ENCODE peak calls at places on chromosome 15, in five cellular contexts. J is T-cell, N is RCC 7860, W is thoracic aorta, H is T follicular helper cell. E is an unnamed sample.
A peak's percentile ranks its signal among the peaks of the same experiment; 100 is the strongest.

GRCh38 chr15:85570331-85570730 is 189.9 kb downstream of the AKAP13 start:
- DNase-seq in J (no peak), N (no peak), W (no peak), H (no peak), E (no peak)

GRCh38 chr15:79408041-79408440 is 24.1 kb upstream of the MINAR1 start:
- DNase-seq in J (no peak), N (no peak), W (no peak), H (no peak), E (no peak)

GRCh38 chr15:56411122-56411749 is 46.0 kb downstream of the TEX9 start:
- DNase-seq in J (no peak), N (no peak), W (no peak), H (no peak), E (no peak)

GRCh38 chr15:24919446-24919845 is 35.3 kb upstream of the SNRPN start:
- DNase-seq in J (no peak), N (no peak), W (no peak), H (no peak), E (no peak)

GRCh38 chr15:66943456-66944095 is 121.8 kb upstream of the SMAD3 start:
- DNase-seq in J (no peak), N (no peak), W (no peak), H (no peak), E (no peak)

GRCh38 chr15:27545494-27546255 is 553.4 kb downstream of the OCA2 start:
- DNase-seq in J (no peak), N (peak; percentile 56), W (no peak), H (no peak), E (no peak)

GRCh38 chr15:77042245-77042644 is 28.7 kb downstream of the TSPAN3 start:
- DNase-seq in J (no peak), N (no peak), W (no peak), H (no peak), E (no peak)

GRCh38 chr15:65363766-65364165 is 14.0 kb downstream of the IGDCC3 start:
- DNase-seq in J (no peak), N (no peak), W (no peak), H (no peak), E (no peak)

GRCh38 chr15:68317281-68318007 is 39.9 kb downstream of the FEM1B start:
- DNase-seq in J (no peak), N (no peak), W (no peak), H (no peak), E (peak; percentile 53)

GRCh38 chr15:57578288-57578900 is 13.3 kb upstream of the MYZAP start:
- DNase-seq in J (no peak), N (no peak), W (no peak), H (no peak), E (no peak)

GRCh38 chr15:84949845-84950569 is 31.6 kb upstream of the PDE8A start:
- DNase-seq in J (no peak), N (no peak), W (no peak), H (no peak), E (no peak)

GRCh38 chr15:70339551-70340517 is 242.1 kb upstream of the TLE3 start:
- DNase-seq in J (no peak), N (no peak), W (no peak), H (no peak), E (no peak)

GRCh38 chr15:29952245-29952644 is 130.0 kb upstream of the TJP1 start:
- DNase-seq in J (no peak), N (no peak), W (no peak), H (no peak), E (no peak)

GRCh38 chr15:31476866-31477265 is 150.2 kb downstream of the KLF13 start:
- DNase-seq in J (no peak), N (no peak), W (no peak), H (no peak), E (peak; percentile 58)

GRCh38 chr15:71611721-71612016 is 198.7 kb upstream of the NR2E3 start:
- DNase-seq in J (no peak), N (no peak), W (no peak), H (no peak), E (no peak)

GRCh38 chr15:66483131-66483566 is 14.4 kb downstream of the SNAPC5 start:
- DNase-seq in J (no peak), N (peak; percentile 91), W (no peak), H (no peak), E (no peak)

GRCh38 chr15:34986326-34987181 is 1.5 kb downstream of the ZNF770 start:
- DNase-seq in J (no peak), N (peak; percentile 17), W (no peak), H (no peak), E (no peak)

GRCh38 chr15:51311510-51311909 is 26.9 kb downstream of the CYP19A1 start:
- DNase-seq in J (no peak), N (no peak), W (no peak), H (no peak), E (no peak)

GRCh38 chr15:68699124-68699880 is 120.5 kb downstream of the CORO2B start:
- DNase-seq in J (no peak), N (no peak), W (no peak), H (no peak), E (no peak)

GRCh38 chr15:99606646-99607045 is 40.9 kb downstream of the MEF2A start:
- DNase-seq in J (no peak), N (no peak), W (no peak), H (no peak), E (no peak)

GRCh38 chr15:40847225-40847961 is 3.5 kb downstream of the SPINT1 start:
- DNase-seq in J (no peak), N (no peak), W (no peak), H (no peak), E (no peak)

GRCh38 chr15:69732133-69732532 is 279.5 kb downstream of the RPLP1 start:
- DNase-seq in J (no peak), N (no peak), W (no peak), H (no peak), E (no peak)

GRCh38 chr15:29638781-29639180 is 183.5 kb downstream of the TJP1 start:
- DNase-seq in J (no peak), N (no peak), W (no peak), H (no peak), E (no peak)

GRCh38 chr15:48076454-48076853 is 44.3 kb upstream of the SLC24A5 start:
- DNase-seq in J (no peak), N (no peak), W (no peak), H (no peak), E (no peak)

GRCh38 chr15:28120359-28120640 is 21.2 kb upstream of the OCA2 start:
- DNase-seq in J (no peak), N (no peak), W (no peak), H (no peak), E (no peak)

GRCh38 chr15:71337197-71337845 is 222.1 kb downstream of the THSD4 start:
- DNase-seq in J (no peak), N (peak; percentile 15), W (no peak), H (no peak), E (no peak)